ENCODE peak calls at places on chromosomes 6 and 20, in seven cellular contexts. E, U, F, T, Y, S and W are unnamed samples.
A peak's percentile ranks its signal among the peaks of the same experiment; 100 is the strongest.

GRCh38 chr20:61531553-61532345 is 279.7 kb downstream of the CDH4 start:
- DNase-seq in T (no peak), S (no peak), Y (no peak), U (no peak), E (no peak), F (no peak), W (no peak)

GRCh38 chr20:38547288-38547825 is 33.6 kb upstream of the ADIG start:
- DNase-seq in E (no peak), F (no peak), S (no peak), U (no peak), T (no peak), Y (no peak), W (no peak)

GRCh38 chr6:52352239-52353008 is 9.5 kb upstream of the PAQR8 start:
- DNase-seq in U (no peak), F (peak; percentile 39), S (no peak), Y (peak; percentile 63), T (peak; percentile 79), E (peak; percentile 30), W (no peak)

GRCh38 chr20:36465109-36466080 is 75.9 kb upstream of the MYL9 start:
- DNase-seq in U (peak; percentile 92), F (peak; percentile 72), T (peak; percentile 83), S (no peak), E (peak; percentile 46), Y (no peak), W (no peak)

GRCh38 chr6:73665686-73666319 is 12.0 kb upstream of the SLC17A5 start:
- DNase-seq in S (no peak), U (no peak), T (no peak), F (no peak), E (no peak), Y (no peak), W (no peak)

GRCh38 chr6:13664703-13665352 is 46.8 kb downstream of the RANBP9 start:
- DNase-seq in T (no peak), E (no peak), Y (no peak), F (no peak), U (no peak), S (no peak), W (no peak)

GRCh38 chr6:13044390-13044789 is 283.9 kb downstream of the TBC1D7 start:
- DNase-seq in F (no peak), Y (no peak), T (peak; percentile 47), U (peak; percentile 94), E (no peak), S (no peak), W (no peak)

GRCh38 chr6:36131517-36132220 is 1.4 kb downstream of the MAPK13 start:
- DNase-seq in S (no peak), F (peak; percentile 93), Y (no peak), T (no peak), E (no peak), U (peak; percentile 87), W (peak; percentile 86)

GRCh38 chr6:159037746-159038290 is 7.0 kb downstream of the TAGAP start:
- DNase-seq in T (no peak), E (no peak), F (no peak), Y (no peak), U (no peak), S (no peak), W (no peak)

GRCh38 chr20:32083469-32083868 is 26.0 kb upstream of the TM9SF4 start:
- DNase-seq in F (no peak), S (no peak), T (no peak), Y (no peak), E (no peak), U (no peak), W (no peak)
- TF ChIP-seq CTCF in F (no peak), S (no peak), T (no peak), Y (no peak), E (no peak), U (no peak), W (no peak)

GRCh38 chr20:50625986-50626677 is 65.2 kb downstream of the RIPOR3 start:
- DNase-seq in F (no peak), S (no peak), E (peak; percentile 75), T (peak; percentile 73), Y (no peak), U (no peak), W (no peak)

GRCh38 chr20:50621068-50621467 is 70.3 kb downstream of the RIPOR3 start:
- DNase-seq in U (no peak), F (no peak), T (no peak), E (no peak), S (no peak), Y (no peak), W (no peak)

GRCh38 chr20:50628326-50628725 is 63.0 kb downstream of the RIPOR3 start:
- DNase-seq in T (no peak), E (no peak), S (no peak), Y (no peak), F (no peak), U (no peak), W (no peak)

GRCh38 chr20:50627747-50628146 is 63.6 kb downstream of the RIPOR3 start:
- DNase-seq in T (no peak), Y (no peak), E (no peak), S (no peak), U (no peak), F (no peak), W (no peak)

GRCh38 chr20:50624351-50625016 is 66.9 kb downstream of the RIPOR3 start:
- DNase-seq in E (no peak), U (no peak), Y (peak; percentile 63), S (no peak), F (no peak), T (peak; percentile 17), W (no peak)
- H3K4me3 ChIP-seq in E (no peak overlapping the region), U (no peak overlapping the region), Y (no peak overlapping the region), S (no peak overlapping the region), F (no peak overlapping the region), T (no peak overlapping the region), W (no peak overlapping the region)

GRCh38 chr6:24662206-24662605 is 4.5 kb downstream of the TDP2 start:
- DNase-seq in T (no peak), F (no peak), S (no peak), E (no peak), U (no peak), Y (peak; percentile 34), W (no peak)
- TF ChIP-seq POLR2A in T (no peak), F (no peak), S (no peak), E (no peak), U (no peak), Y (no peak), W (no peak)

DNA sequence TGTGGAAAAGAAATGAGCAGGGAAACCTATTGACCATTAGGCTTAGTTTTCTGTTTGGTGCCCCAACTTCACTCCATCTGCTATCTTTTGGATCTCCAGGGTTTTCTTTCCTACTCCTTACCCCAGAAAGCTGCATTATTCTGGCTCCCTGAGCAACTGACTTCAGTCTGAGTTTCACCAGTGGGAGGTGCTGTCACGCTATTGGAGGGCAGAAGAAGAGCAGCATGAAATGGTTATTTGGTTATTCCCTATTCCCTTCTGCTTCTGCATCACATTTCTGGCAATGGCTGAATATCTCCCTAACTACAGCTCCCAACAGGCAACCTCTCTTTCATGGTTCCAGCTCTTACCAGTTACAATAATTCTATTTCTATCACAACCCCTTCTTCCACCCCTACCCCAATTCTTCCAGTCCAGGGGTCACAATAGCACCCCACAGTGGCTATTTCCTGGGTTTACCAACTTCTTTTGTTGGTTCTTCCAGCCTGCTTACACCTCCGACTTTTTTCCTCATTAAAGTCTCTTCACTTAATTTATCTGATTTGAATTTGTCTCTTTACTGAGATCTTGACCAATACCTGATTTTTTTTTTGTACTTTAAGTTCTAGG is 311.5 kb downstream of the PLCB1 start:
- DNase-seq in E (no peak), U (no peak), S (no peak), T (no peak), Y (no peak), F (no peak), W (no peak)
- TF ChIP-seq CTCF in E (no peak), U (no peak), S (no peak), T (no peak), Y (no peak), F (no peak), W (no peak)

GRCh38 chr20:58236612-58237317 is 8.3 kb upstream of the ANKRD60 start:
- DNase-seq in F (peak; percentile 63), U (peak; percentile 94), T (peak; percentile 67), Y (peak; percentile 56), S (no peak), E (peak; percentile 71), W (peak; percentile 94)

GRCh38 chr20:58238490-58238889 is 10.0 kb upstream of the ANKRD60 start:
- DNase-seq in U (no peak), F (no peak), S (no peak), E (no peak), T (no peak), Y (no peak), W (no peak)

GRCh38 chr20:58235010-58235409 is 6.6 kb upstream of the ANKRD60 start:
- DNase-seq in U (no peak), F (no peak), T (no peak), Y (no peak), E (no peak), S (no peak), W (no peak)

GRCh38 chr20:58239216-58239615 is 10.8 kb upstream of the ANKRD60 start:
- DNase-seq in S (no peak), Y (no peak), F (no peak), T (no peak), E (no peak), U (no peak), W (no peak)

DNA sequence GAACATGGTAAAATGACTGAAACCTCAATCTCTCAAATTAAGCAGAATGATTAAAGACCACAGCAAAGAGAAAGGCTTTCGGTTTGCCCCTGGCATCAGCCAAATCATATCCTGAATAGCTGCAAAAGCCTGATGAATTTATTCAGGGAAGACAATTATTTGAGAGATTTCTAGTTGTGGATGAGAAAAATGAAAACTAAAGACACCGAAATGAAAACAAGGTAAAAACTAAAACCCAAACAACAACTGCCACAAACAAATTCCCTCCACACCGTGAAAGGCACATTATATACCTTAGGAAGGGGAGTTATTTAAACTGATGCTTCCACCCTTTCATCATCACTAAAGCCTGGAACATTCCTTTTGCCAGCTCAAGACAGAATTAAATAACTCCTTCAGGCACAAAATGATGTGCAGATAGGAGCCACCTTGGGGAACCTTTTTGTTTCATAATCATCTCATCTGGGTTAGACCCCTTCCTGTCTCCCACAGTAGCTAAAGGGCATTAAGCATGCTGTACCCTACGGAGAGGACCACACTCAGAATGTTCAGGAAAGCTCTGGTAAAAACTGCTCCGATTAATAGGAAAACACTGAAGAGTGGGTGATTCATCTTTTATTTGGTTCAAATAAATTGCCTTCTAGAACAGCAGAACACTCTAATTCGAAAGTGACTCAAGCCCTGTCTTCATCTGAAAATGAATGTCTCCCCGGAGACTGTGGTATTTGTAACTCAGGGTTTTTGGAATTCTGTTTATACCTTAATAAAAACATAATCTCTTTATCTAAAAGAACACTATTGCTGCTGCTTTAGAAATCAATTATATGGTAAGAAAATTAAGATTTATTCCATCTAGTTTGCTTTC is 9.1 kb upstream of the ANKRD60 start:
- DNase-seq in U (no peak), F (no peak), E (no peak), S (no peak), Y (no peak), T (no peak), W (no peak)
- H3K4me3 ChIP-seq in U (no peak overlapping the region), F (no peak overlapping the region), E (no peak overlapping the region), S (peak overlapping the region; percentile 51), Y (no peak overlapping the region), T (no peak overlapping the region), W (peak overlapping the region; percentile 53)

GRCh38 chr6:33772902-33773472 is 15.9 kb downstream of the LEMD2 start:
- DNase-seq in F (no peak), E (no peak), Y (no peak), U (no peak), S (no peak), T (no peak), W (no peak)
- TF ChIP-seq POLR2A in F (no peak), E (no peak), Y (no peak), U (no peak), S (no peak), T (no peak), W (no peak)

GRCh38 chr20:25336561-25337422 is 53.8 kb downstream of the ABHD12 start:
- DNase-seq in T (peak; percentile 71), U (no peak), Y (peak; percentile 80), E (no peak), S (no peak), F (no peak), W (no peak)
- TF ChIP-seq CTCF in T (peak; percentile 30), U (no peak), Y (no peak), E (peak; percentile 42), S (peak; percentile 19), F (no peak), W (no peak)